ENCODE peak calls at places on chromosomes 12 and 14, in nine cellular contexts. H, R, X, V, N, W, B, L and M are unnamed samples.

GRCh38 chr12:47038270-47038748 is 41.1 kb upstream of the PCED1B start:
- DNase-seq in L (no peak), R (peak), W (peak), X (no peak), B (no peak), N (peak), H (no peak), V (no peak), M (no peak)

GRCh38 chr14:46322730-46323425 is 328.7 kb downstream of the RPL10L start:
- DNase-seq in H (no peak), W (no peak), R (no peak), X (no peak), B (no peak), V (no peak), L (no peak), N (no peak), M (peak)

GRCh38 chr12:42588981-42589464 is 523 bp downstream of the PRICKLE1 start:
- DNase-seq in B (no peak), W (peak), V (no peak), X (peak), L (no peak), N (peak), R (peak), H (no peak), M (peak)

GRCh38 chr12:50507930-50508329 is 3.1 kb downstream of the DIP2B start:
- DNase-seq in V (no peak), N (no peak), B (no peak), W (no peak), R (peak), X (no peak), L (no peak), H (no peak), M (no peak)

GRCh38 chr12:34402228-34402898 is 380.1 kb downstream of the ALG10 start:
- DNase-seq in N (no peak), R (no peak), X (no peak), V (peak), L (no peak), H (no peak), B (no peak), W (no peak), M (no peak)

GRCh38 chr12:122022393-122023338 is 982 bp downstream of the BCL7A start:
- DNase-seq in X (peak), R (peak), H (no peak), W (peak), L (no peak), B (no peak), N (peak), V (peak), M (no peak)

GRCh38 chr14:102711946-102712345 is 65.3 kb upstream of the TRAF3 start:
- DNase-seq in R (no peak), N (no peak), B (no peak), V (no peak), W (no peak), H (no peak), X (no peak), L (no peak), M (no peak)

GRCh38 chr14:38208825-38209562 is 1.3 kb downstream of the SSTR1 start:
- DNase-seq in W (peak), L (no peak), R (no peak), N (peak), B (no peak), V (peak), H (no peak), X (no peak), M (peak)

GRCh38 chr12:109301643-109302176 is 7.4 kb downstream of the FOXN4 start:
- DNase-seq in V (no peak), R (peak), N (no peak), L (no peak), B (no peak), H (no peak), X (no peak), W (no peak), M (no peak)

GRCh38 chr14:35331605-35332516 is 39.7 kb downstream of the PSMA6 start:
- DNase-seq in X (no peak), B (no peak), V (peak), R (peak), N (peak), L (no peak), H (no peak), W (peak), M (no peak)

GRCh38 chr12:109329710-109330109 is 18.0 kb upstream of the MYO1H start:
- DNase-seq in B (no peak), X (no peak), L (no peak), V (no peak), R (no peak), W (no peak), N (no peak), H (no peak), M (no peak)

GRCh38 chr14:63203618-63204406 is 431 bp upstream of the RHOJ start:
- DNase-seq in W (peak), B (peak), R (peak), N (peak), V (peak), L (no peak), X (peak), H (no peak), M (peak)

GRCh38 chr14:90551070-90551704 is 154.4 kb downstream of the CALM1 start:
- DNase-seq in R (no peak), L (no peak), H (no peak), N (peak), X (no peak), V (no peak), W (peak), B (no peak), M (no peak)

GRCh38 chr14:90303382-90303943 is 28.3 kb downstream of the NRDE2 start:
- DNase-seq in R (no peak), L (no peak), V (no peak), N (no peak), B (no peak), X (no peak), H (no peak), W (no peak), M (no peak)